ENCODE peak calls at places on chromosomes 1 and 21, in five cellular contexts. D is PC-3, B is Caco-2, A is choroid plexus epithelial cell, O is HFF-Myc. G is an unnamed sample.

GRCh38 chr1:3520419-3521378 is 66.2 kb downstream of the ARHGEF16 start:
- DNase-seq in D (no peak), O (no peak), B (no peak), A (no peak), G (no peak)

GRCh38 chr1:175933801-175934200 is 190.4 kb upstream of the TNR start:
- DNase-seq in B (peak), A (no peak), D (peak), O (peak), G (no peak)

GRCh38 chr1:41619511-41620364 is 135.3 kb upstream of the EDN2 start:
- DNase-seq in O (no peak), A (no peak), D (no peak), B (no peak), G (no peak)

GRCh38 chr1:208007938-208008342 is 97.0 kb upstream of the CD34 start:
- DNase-seq in D (peak), A (peak), B (no peak), O (no peak), G (no peak)

GRCh38 chr1:169103443-169103842 is 3.0 kb upstream of the ATP1B1 start:
- DNase-seq in A (no peak), O (no peak), B (no peak), D (no peak), G (no peak)

GRCh38 chr1:206766251-206766856 is 4.2 kb upstream of the IL19 start:
- DNase-seq in A (peak), B (peak), D (peak), O (peak), G (peak)

GRCh38 chr1:64540265-64540791 is 70.4 kb downstream of the CACHD1 start:
- DNase-seq in B (no peak), D (no peak), A (peak), O (peak), G (no peak)

GRCh38 chr1:19731311-19731821 is 66.7 kb downstream of the HTR6 start:
- DNase-seq in D (no peak), O (no peak), A (no peak), B (no peak), G (no peak)

GRCh38 chr1:112262301-112262700 is 133.7 kb upstream of the CTTNBP2NL start:
- DNase-seq in D (no peak), O (no peak), A (no peak), B (no peak), G (no peak)

GRCh38 chr1:37033355-37034291 is 692 bp downstream of the GRIK3 start:
- DNase-seq in B (no peak), D (no peak), A (no peak), O (no peak), G (no peak)

GRCh38 chr1:95117207-95118018 is at the start of gene TLCD4:
- DNase-seq in O (no peak), A (peak), D (peak), B (peak), G (no peak)
- H3K4me3 ChIP-seq in O (peak), A (peak), D (peak), B (peak), G (peak)

GRCh38 chr1:116359060-116359830 is 13.8 kb upstream of the ATP1A1 start:
- DNase-seq in A (peak), O (no peak), D (peak), B (no peak), G (no peak)

GRCh38 chr1:116359871-116360270 is 13.2 kb upstream of the ATP1A1 start:
- DNase-seq in O (no peak), D (no peak), A (no peak), B (no peak), G (no peak)

GRCh38 chr1:116361648-116362047 is 11.4 kb upstream of the ATP1A1 start:
- DNase-seq in A (no peak), O (no peak), B (no peak), D (no peak), G (no peak)

GRCh38 chr1:116362050-116362449 is 11.0 kb upstream of the ATP1A1 start:
- DNase-seq in B (no peak), A (no peak), D (no peak), O (no peak), G (no peak)

GRCh38 chr1:116360435-116361173 is 12.4 kb upstream of the ATP1A1 start:
- DNase-seq in D (peak), A (peak), B (peak), O (no peak), G (no peak)
- TF ChIP-seq CTCF in D (peak), A (no peak), B (no peak), O (no peak), G (no peak)

GRCh38 chr1:1631793-1632420 is at the start of gene MMP23B:
- DNase-seq in D (peak), B (no peak), O (no peak), A (no peak), G (no peak)
- H3K4me3 ChIP-seq in D (peak), B (no peak), O (no peak), A (no peak), G (no peak)

GRCh38 chr21:42973991-42974831 is at the start of gene PKNOX1:
- DNase-seq in A (peak), B (peak), O (peak), D (peak), G (peak)
- TF ChIP-seq CTCF in A (peak), B (no peak), O (no peak), D (no peak), G (no peak)